ENCODE peak calls at places on chromosome 11, in eight cellular contexts. S, K, M, L, I, D, F and O are unnamed samples.

GRCh38 chr11:100878474-100878873 is 191.4 kb downstream of the ARHGAP42 start:
- DNase-seq in I (no peak), F (no peak), K (no peak), M (no peak), L (no peak), D (no peak), S (no peak), O (no peak)

GRCh38 chr11:126378763-126379162 is 23.3 kb downstream of the ST3GAL4 start:
- DNase-seq in M (no peak), L (no peak), K (no peak), S (no peak), F (no peak), D (no peak), I (no peak), O (no peak)

GRCh38 chr11:8090756-8091155 is 9.7 kb downstream of the TUB start:
- DNase-seq in D (no peak), I (peak), M (no peak), F (no peak), L (peak), S (no peak), K (peak), O (no peak)

GRCh38 chr11:119168471-119169271 is at the start of gene NLRX1:
- DNase-seq in K (peak), L (peak), D (peak), S (peak), F (peak), I (peak), M (peak), O (no peak)

GRCh38 chr11:70205049-70205725 is 2.1 kb downstream of the FADD start:
- DNase-seq in L (no peak), M (no peak), K (no peak), D (no peak), S (no peak), F (no peak), I (no peak), O (no peak)

GRCh38 chr11:20647976-20648565 is 21.3 kb upstream of the NELL1 start:
- DNase-seq in M (peak), L (peak), S (no peak), D (no peak), I (peak), F (no peak), K (peak), O (peak)

GRCh38 chr11:57288771-57289579 is 35.8 kb downstream of the TNKS1BP1 start:
- DNase-seq in I (no peak), L (no peak), S (no peak), K (no peak), M (no peak), F (no peak), D (no peak), O (no peak)

GRCh38 chr11:74321487-74322188 is 10.2 kb upstream of the P4HA3 start:
- DNase-seq in D (no peak), M (no peak), I (peak), S (no peak), F (no peak), L (peak), K (peak), O (no peak)

GRCh38 chr11:7851391-7851790 is 54.6 kb upstream of the OR5P2 start:
- DNase-seq in M (no peak), D (no peak), S (no peak), K (no peak), F (no peak), I (no peak), L (no peak), O (no peak)

GRCh38 chr11:967995-968751 is 42.5 kb downstream of the AP2A2 start:
- DNase-seq in D (no peak), S (no peak), I (no peak), K (no peak), F (no peak), L (no peak), M (no peak), O (no peak)